ENCODE peak calls at places on chromosomes 13 and 19, in five cellular contexts. One of them, this sample, is unnamed.

GRCh38 chr19:18044825-18045304 is 36.9 kb downstream of the ARRDC2 start:
- DNase-seq in NCI-H510A treated with DMSO at 0.1 percent for 48 hours: peak
- DNase-seq in ecto neural progenitor cell: no peak
- DNase-seq in Peyer's patch: peak
- DNase-seq in T-helper 17 cell: peak
- DNase-seq in this sample: peak

GRCh38 chr13:101711307-101712025 is 259.0 kb downstream of the ITGBL1 start:
- DNase-seq in T-helper 17 cell: no peak
- DNase-seq in Peyer's patch: no peak
- DNase-seq in ecto neural progenitor cell: no peak
- DNase-seq in NCI-H510A treated with DMSO at 0.1 percent for 48 hours: no peak
- DNase-seq in this sample: no peak

GRCh38 chr13:68808456-68808855 is 1299.2 kb upstream of the ATXN8OS start:
- DNase-seq in NCI-H510A treated with DMSO at 0.1 percent for 48 hours: no peak
- DNase-seq in ecto neural progenitor cell: no peak
- DNase-seq in T-helper 17 cell: no peak
- DNase-seq in Peyer's patch: no peak
- DNase-seq in this sample: no peak

GRCh38 chr19:5205937-5206750 is 134.5 kb downstream of the PTPRS start:
- DNase-seq in Peyer's patch: no peak
- DNase-seq in ecto neural progenitor cell: no peak
- DNase-seq in NCI-H510A treated with DMSO at 0.1 percent for 48 hours: no peak
- DNase-seq in T-helper 17 cell: no peak
- DNase-seq in this sample: no peak

GRCh38 chr19:6540918-6541689 is 10.3 kb downstream of the TNFSF9 start:
- DNase-seq in ecto neural progenitor cell: no peak
- DNase-seq in T-helper 17 cell: no peak
- DNase-seq in Peyer's patch: no peak
- DNase-seq in NCI-H510A treated with DMSO at 0.1 percent for 48 hours: no peak
- DNase-seq in this sample: no peak

GRCh38 chr19:45558399-45558878 is 26.2 kb downstream of the OPA3 start:
- DNase-seq in Peyer's patch: peak
- DNase-seq in ecto neural progenitor cell: peak
- DNase-seq in NCI-H510A treated with DMSO at 0.1 percent for 48 hours: peak
- DNase-seq in T-helper 17 cell: peak
- DNase-seq in this sample: peak

GRCh38 chr19:32816555-32817099 is 52.9 kb downstream of the SLC7A9 start:
- DNase-seq in T-helper 17 cell: no peak
- DNase-seq in ecto neural progenitor cell: no peak
- DNase-seq in Peyer's patch: no peak
- DNase-seq in NCI-H510A treated with DMSO at 0.1 percent for 48 hours: peak
- DNase-seq in this sample: no peak

GRCh38 chr19:31350693-31351211 is 1.5 kb upstream of the TSHZ3 start:
- DNase-seq in Peyer's patch: no peak
- DNase-seq in T-helper 17 cell: no peak
- DNase-seq in ecto neural progenitor cell: peak
- DNase-seq in NCI-H510A treated with DMSO at 0.1 percent for 48 hours: no peak
- DNase-seq in this sample: peak

GRCh38 chr19:35545001-35545854 is at the start of gene TMEM147:
- DNase-seq in ecto neural progenitor cell: peak
- DNase-seq in NCI-H510A treated with DMSO at 0.1 percent for 48 hours: peak
- DNase-seq in T-helper 17 cell: peak
- DNase-seq in Peyer's patch: peak
- DNase-seq in this sample: peak

GRCh38 chr19:19460761-19461265 is 54.5 kb downstream of the TSSK6 start:
- DNase-seq in ecto neural progenitor cell: no peak
- DNase-seq in Peyer's patch: peak
- DNase-seq in NCI-H510A treated with DMSO at 0.1 percent for 48 hours: peak
- DNase-seq in T-helper 17 cell: peak
- DNase-seq in this sample: peak

GRCh38 chr13:102651392-102651791 is 43.5 kb downstream of the METTL21C start:
- DNase-seq in NCI-H510A treated with DMSO at 0.1 percent for 48 hours: no peak
- DNase-seq in T-helper 17 cell: no peak
- DNase-seq in Peyer's patch: no peak
- DNase-seq in ecto neural progenitor cell: no peak
- DNase-seq in this sample: no peak

GRCh38 chr19:373391-374182 is 29.0 kb upstream of the MIER2 start:
- DNase-seq in ecto neural progenitor cell: no peak
- DNase-seq in NCI-H510A treated with DMSO at 0.1 percent for 48 hours: no peak
- DNase-seq in T-helper 17 cell: no peak
- DNase-seq in Peyer's patch: no peak
- DNase-seq in this sample: no peak

GRCh38 chr19:40610396-40611064 is 9.4 kb downstream of the LTBP4 start:
- DNase-seq in ecto neural progenitor cell: no peak
- DNase-seq in T-helper 17 cell: peak
- DNase-seq in NCI-H510A treated with DMSO at 0.1 percent for 48 hours: no peak
- DNase-seq in Peyer's patch: peak
- DNase-seq in this sample: peak

This sample was measured in mucosa of descending colon.